ENCODE peak calls at places on chromosome 13, in nine cellular contexts. G is mucosa of descending colon; C is naive thymus-derived CD4-positive, alpha-beta T cell; Z is effector memory CD4-positive, alpha-beta T cell; J is mesendoderm; V is mammary epithelial cell; D is SJSA1; L is prostate gland; H is upper lobe of right lung. O is an unnamed sample.

GRCh38 chr13:81582381-81582780 is 1241.5 kb upstream of the SPRY2 start:
- DNase-seq in D (no peak), J (no peak), L (no peak), H (no peak), G (no peak), C (no peak), V (no peak), Z (no peak), O (no peak)

GRCh38 chr13:104024416-104025170 is 958.4 kb upstream of the SLC10A2 start:
- DNase-seq in G (no peak), J (no peak), H (no peak), D (no peak), C (no peak), V (peak; percentile 13), L (no peak), Z (no peak), O (no peak)

GRCh38 chr13:49635599-49636433 is 7.5 kb downstream of the ARL11 start:
- DNase-seq in H (no peak), J (peak; percentile 83), G (peak; percentile 35), L (no peak), C (peak; percentile 58), Z (no peak), D (no peak), V (peak; percentile 64), O (no peak)

GRCh38 chr13:106867249-106867648 is 299.3 kb upstream of the ARGLU1 start:
- DNase-seq in G (no peak), H (no peak), D (no peak), C (no peak), J (no peak), L (no peak), Z (no peak), V (peak; percentile 0), O (no peak)

GRCh38 chr13:41648314-41648935 is 191.1 kb downstream of the RGCC start:
- DNase-seq in L (no peak), D (no peak), H (no peak), J (peak; percentile 30), G (no peak), Z (no peak), C (no peak), V (peak; percentile 65), O (peak; percentile 70)

GRCh38 chr13:112134150-112135075 is 67.5 kb downstream of the SOX1 start:
- DNase-seq in L (no peak), H (peak; percentile 43), Z (no peak), G (peak; percentile 22), J (no peak), D (peak; percentile 39), V (no peak), C (no peak), O (no peak)

GRCh38 chr13:95117092-95117491 is 184.2 kb downstream of the ABCC4 start:
- DNase-seq in J (no peak), D (no peak), H (no peak), L (no peak), G (no peak), V (peak; percentile 69), Z (no peak), C (no peak), O (no peak)

GRCh38 chr13:28286263-28286662 is 147.9 kb downstream of the PAN3 start:
- DNase-seq in H (no peak), C (no peak), Z (no peak), L (no peak), V (no peak), J (no peak), D (no peak), G (no peak), O (no peak)

GRCh38 chr13:34405410-34405809 is 536.7 kb upstream of the NBEA start:
- DNase-seq in J (no peak), G (no peak), D (no peak), L (no peak), Z (no peak), C (no peak), H (no peak), V (no peak), O (no peak)

GRCh38 chr13:84339456-84339855 is 457.2 kb upstream of the SLITRK1 start:
- DNase-seq in C (no peak), G (no peak), Z (no peak), J (no peak), D (no peak), L (no peak), V (no peak), H (no peak), O (no peak)

DNA sequence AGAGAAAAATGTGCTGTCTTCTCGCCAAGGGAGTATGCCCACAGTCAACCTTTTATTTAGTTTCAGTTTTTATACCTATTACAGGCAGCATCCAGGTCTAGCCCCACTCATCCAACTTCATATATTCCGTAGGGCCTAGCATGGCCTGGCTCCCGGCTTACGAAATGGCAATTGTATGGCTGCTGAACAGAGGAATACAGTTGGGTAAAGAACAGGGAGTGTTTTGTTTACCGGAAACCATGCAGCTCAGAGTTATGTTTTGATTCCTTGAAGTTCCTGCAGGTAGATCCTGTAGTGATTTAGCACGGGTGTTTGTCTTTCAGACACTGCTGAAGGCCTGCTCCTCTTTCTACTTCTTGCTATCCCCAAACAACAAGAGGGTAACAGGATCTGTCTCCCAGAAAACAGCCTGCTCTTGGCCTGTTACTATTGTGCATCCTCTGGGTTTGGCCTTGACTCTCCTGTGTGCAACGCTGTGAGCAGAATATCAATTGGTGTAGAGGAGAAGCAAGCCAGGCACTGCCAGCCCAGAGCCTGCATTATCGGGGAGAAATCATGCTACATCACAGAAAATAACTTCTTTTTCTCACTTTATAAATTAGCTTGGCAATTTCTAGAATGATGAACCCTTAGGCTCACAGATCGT is 32.4 kb downstream of the OLFM4 start:
- DNase-seq in Z (no peak), H (no peak), D (no peak), G (peak; percentile 38), V (no peak), J (no peak), C (no peak), L (no peak), O (no peak)
- H3K36me3 ChIP-seq in Z (no peaks in the 10 kb centered on the region), H (no peaks in the 10 kb centered on the region), D (no peaks in the 10 kb centered on the region), G (no peaks in the 10 kb centered on the region), V (no peaks in the 10 kb centered on the region), J (no peaks in the 10 kb centered on the region), C (no peaks in the 10 kb centered on the region), L (no peaks in the 10 kb centered on the region), O (no peaks in the 10 kb centered on the region)

GRCh38 chr13:97780486-97780885 is 173.0 kb upstream of the IPO5 start:
- DNase-seq in C (no peak), L (no peak), H (no peak), D (no peak), V (no peak), G (no peak), J (no peak), Z (no peak), O (no peak)

GRCh38 chr13:97786510-97786909 is 167.0 kb upstream of the IPO5 start:
- DNase-seq in V (no peak), L (no peak), D (no peak), G (no peak), H (no peak), J (no peak), Z (no peak), C (no peak), O (no peak)

DNA sequence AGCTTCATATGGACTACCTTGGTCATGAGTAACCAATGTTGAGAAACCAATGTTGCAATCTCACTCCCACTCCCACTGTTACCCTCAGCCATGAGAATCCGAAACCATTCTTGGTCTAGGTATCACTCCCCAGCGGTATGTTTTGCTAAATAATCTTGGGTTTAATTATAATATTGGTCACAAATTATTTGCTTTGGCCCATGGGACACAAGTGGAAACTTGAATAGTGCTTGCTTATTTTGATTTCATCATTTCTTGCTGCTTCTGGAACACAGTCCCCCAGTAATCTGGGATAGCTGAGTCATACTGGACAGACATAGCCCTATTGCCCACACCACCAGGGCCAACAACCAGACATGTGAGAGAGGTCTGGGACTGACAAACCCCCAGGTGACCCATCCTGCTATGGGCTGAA is 171.6 kb upstream of the IPO5 start:
- DNase-seq in V (peak; percentile 59), L (no peak), Z (no peak), D (no peak), G (no peak), C (no peak), H (no peak), J (no peak), O (no peak)
- H3K36me3 ChIP-seq in V (no peaks in the 10 kb centered on the region), L (no peaks in the 10 kb centered on the region), Z (no peaks in the 10 kb centered on the region), D (no peaks in the 10 kb centered on the region), G (no peaks in the 10 kb centered on the region), C (no peaks in the 10 kb centered on the region), H (no peaks in the 10 kb centered on the region), J (no peaks in the 10 kb centered on the region), O (no peaks in the 10 kb centered on the region)

GRCh38 chr13:110498765-110499164 is 62.8 kb downstream of the RAB20 start:
- DNase-seq in G (no peak), V (no peak), C (no peak), H (no peak), L (no peak), D (no peak), Z (no peak), J (no peak), O (no peak)

GRCh38 chr13:110499621-110500281 is 61.8 kb downstream of the RAB20 start:
- DNase-seq in C (no peak), Z (no peak), G (no peak), D (peak; percentile 99), J (no peak), V (no peak), L (no peak), H (no peak), O (peak; percentile 35)

GRCh38 chr13:110503979-110504499 is 57.5 kb downstream of the RAB20 start:
- DNase-seq in H (no peak), J (no peak), C (no peak), V (no peak), L (no peak), G (no peak), Z (no peak), D (no peak), O (no peak)

GRCh38 chr13:110503037-110503901 is 58.3 kb downstream of the RAB20 start:
- DNase-seq in G (no peak), C (no peak), V (no peak), L (no peak), Z (no peak), D (peak; percentile 92), H (no peak), J (no peak), O (no peak)

DNA sequence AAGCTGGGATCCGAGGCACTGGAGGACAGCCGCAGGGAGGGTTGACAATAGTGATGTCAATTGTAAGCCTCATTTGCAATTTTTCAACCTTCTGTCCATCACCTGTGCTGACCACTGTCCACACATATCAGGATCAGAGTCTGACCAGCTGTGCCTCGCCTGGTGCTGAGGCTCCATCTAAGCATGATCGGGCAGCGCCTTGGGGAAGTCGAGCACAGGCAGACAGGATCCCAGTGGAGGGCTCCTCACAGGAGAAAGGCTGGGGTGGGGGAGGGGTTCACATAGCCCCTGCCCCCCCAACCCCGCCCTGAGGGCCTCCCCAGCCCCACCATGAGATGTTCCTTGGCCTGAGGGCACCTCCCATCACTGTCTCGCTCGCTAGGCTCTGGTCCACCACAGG is 60.3 kb downstream of the RAB20 start:
- DNase-seq in Z (no peak), V (no peak), G (no peak), H (no peak), J (no peak), D (no peak), C (no peak), L (no peak), O (no peak)
- H3K36me3 ChIP-seq in Z (no peaks in the 10 kb centered on the region), V (peaks cover 2% of the 10 kb centered on the region), G (no peaks in the 10 kb centered on the region), H (peaks cover 45% of the 10 kb centered on the region), J (peaks cover 13% of the 10 kb centered on the region), D (peaks cover 58% of the 10 kb centered on the region), C (no peaks in the 10 kb centered on the region), L (no peaks in the 10 kb centered on the region), O (peaks cover 15% of the 10 kb centered on the region)

DNA sequence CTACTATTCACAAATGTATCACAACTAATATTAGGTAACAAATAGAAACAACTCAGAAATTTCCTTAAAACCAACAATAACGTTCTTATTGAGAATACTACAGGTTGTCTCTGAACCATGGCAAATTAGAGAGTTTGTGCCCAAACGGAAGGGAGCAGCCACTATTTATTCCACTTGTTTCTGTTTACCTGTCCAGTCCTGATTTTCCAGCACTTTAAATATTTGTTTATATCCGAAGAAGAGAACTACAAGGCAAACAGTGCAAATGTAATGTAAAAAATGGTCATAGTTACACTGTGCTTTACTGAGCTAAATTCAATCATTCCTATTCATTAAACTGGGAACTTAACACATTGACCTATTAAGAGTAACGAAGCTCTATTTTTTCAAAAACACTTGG is 9.2 kb downstream of the SUCLA2 start:
- DNase-seq in J (no peak), V (no peak), Z (no peak), H (no peak), C (no peak), G (no peak), D (no peak), L (no peak), O (no peak)
- H3K36me3 ChIP-seq in J (no peaks in the 10 kb centered on the region), V (peaks cover 26% of the 10 kb centered on the region), Z (peaks cover 27% of the 10 kb centered on the region), H (peaks cover 44% of the 10 kb centered on the region), C (peaks cover 12% of the 10 kb centered on the region), G (no peaks in the 10 kb centered on the region), D (peaks cover 30% of the 10 kb centered on the region), L (no peaks in the 10 kb centered on the region), O (no peaks in the 10 kb centered on the region)